ENCODE peak calls at places on chromosomes 1 and 21, in seven cellular contexts. A is mesendoderm, L is right cardiac atrium, J is endothelial cell of umbilical vein, Z is OCI-LY7, Y is Karpas-422, E is uterus. X is an unnamed sample.

GRCh38 chr1:17588048-17588781 is 48.7 kb downstream of the ARHGEF10L start:
- DNase-seq in A (peak), L (peak), J (no peak), Z (no peak), Y (no peak), E (no peak), X (no peak)

GRCh38 chr1:94806451-94806861 is 13.7 kb upstream of the SLC44A3 start:
- DNase-seq in A (no peak), L (no peak), J (peak), Z (no peak), Y (no peak), E (no peak), X (no peak)

GRCh38 chr1:187157552-187157951 is 328.8 kb downstream of the PLA2G4A start:
- DNase-seq in A (peak), L (no peak), J (no peak), Z (no peak), Y (no peak), E (no peak), X (no peak)

GRCh38 chr1:199684686-199685273 is 342.7 kb upstream of the NR5A2 start:
- DNase-seq in A (peak), L (no peak), J (peak), Z (peak), Y (peak), E (no peak), X (no peak)

GRCh38 chr1:119285482-119285881 is 83.1 kb upstream of the HAO2 start:
- DNase-seq in A (peak), L (no peak), J (no peak), Z (no peak), Y (peak), E (no peak), X (no peak)

GRCh38 chr1:27535386-27535785 is 45.4 kb upstream of the WASF2 start:
- DNase-seq in A (no peak), L (no peak), J (no peak), Z (no peak), Y (no peak), E (no peak), X (no peak)

GRCh38 chr1:10726355-10726754 is 70.1 kb downstream of the CASZ1 start:
- DNase-seq in A (no peak), L (peak), J (no peak), Z (no peak), Y (no peak), E (no peak), X (peak)

GRCh38 chr21:34904526-34905298 is 144.4 kb downstream of the RUNX1 start:
- DNase-seq in A (no peak), L (no peak), J (no peak), Z (no peak), Y (no peak), E (no peak), X (no peak)

GRCh38 chr1:154760469-154760933 is 109.6 kb downstream of the KCNN3 start:
- DNase-seq in A (peak), L (peak), J (peak), Z (peak), Y (no peak), E (peak), X (peak)

GRCh38 chr1:10867138-10867721 is 70.8 kb upstream of the CASZ1 start:
- DNase-seq in A (peak), L (peak), J (peak), Z (peak), Y (peak), E (peak), X (peak)

GRCh38 chr1:94247146-94248094 is 10.0 kb upstream of the ARHGAP29 start:
- DNase-seq in A (peak), L (peak), J (peak), Z (no peak), Y (no peak), E (peak), X (peak)

GRCh38 chr1:35499652-35500176 is 57.5 kb downstream of the KIAA0319L start:
- DNase-seq in A (peak), L (no peak), J (no peak), Z (no peak), Y (no peak), E (no peak), X (no peak)
- H3K4me3 ChIP-seq in A (no peak), L (no peak), J (no peak), Z (no peak), Y (no peak), E (no peak), X (no peak)

DNA sequence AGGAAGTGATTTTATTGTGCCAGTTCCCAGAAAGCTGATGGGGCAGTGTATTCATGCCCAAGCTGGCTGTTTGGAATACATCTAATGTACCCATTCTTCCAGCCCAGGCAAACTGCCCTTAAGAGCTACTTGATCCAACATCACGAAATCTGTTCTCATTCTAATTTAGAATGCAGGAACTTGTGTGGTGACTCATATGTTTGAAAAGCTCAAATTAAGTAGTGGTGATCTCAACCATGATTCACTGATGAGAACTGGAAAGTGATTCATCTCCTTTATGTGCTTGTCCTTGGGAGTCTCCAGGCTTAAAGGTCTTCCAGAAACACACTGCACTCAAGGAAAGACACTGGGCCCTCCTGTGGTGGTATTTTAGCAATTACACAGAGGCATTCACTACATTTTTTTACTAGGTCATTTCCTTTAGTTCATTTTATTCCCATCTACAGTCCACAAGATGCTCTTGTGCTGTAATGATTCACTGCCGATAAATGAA is 65.4 kb downstream of the RPE65 start:
- DNase-seq in A (peak), L (no peak), J (peak), Z (no peak), Y (no peak), E (peak), X (no peak)
- H3K4me3 ChIP-seq in A (no peak), L (no peak), J (peak), Z (no peak), Y (no peak), E (no peak), X (no peak)

GRCh38 chr1:43980255-43981134 is 1.5 kb downstream of the B4GALT2 start:
- DNase-seq in A (no peak), L (peak), J (no peak), Z (no peak), Y (no peak), E (peak), X (no peak)
- H3K4me3 ChIP-seq in A (peak), L (peak), J (peak), Z (no peak), Y (peak), E (peak), X (peak)

GRCh38 chr21:41361786-41362604 is at the start of gene MX2:
- DNase-seq in A (no peak), L (peak), J (no peak), Z (peak), Y (peak), E (peak), X (peak)
- H3K4me3 ChIP-seq in A (no peak), L (peak), J (no peak), Z (peak), Y (peak), E (peak), X (peak)

GRCh38 chr1:15347182-15347581 is 62.5 kb upstream of the EFHD2 start:
- DNase-seq in A (no peak), L (no peak), J (no peak), Z (no peak), Y (no peak), E (no peak), X (no peak)
- H3K4me3 ChIP-seq in A (no peak), L (no peak), J (no peak), Z (no peak), Y (no peak), E (no peak), X (no peak)

GRCh38 chr1:117008675-117009074 is 7.1 kb downstream of the CD101 start:
- DNase-seq in A (no peak), L (no peak), J (no peak), Z (no peak), Y (no peak), E (no peak), X (no peak)
- H3K4me3 ChIP-seq in A (no peak), L (no peak), J (no peak), Z (no peak), Y (no peak), E (no peak), X (no peak)

GRCh38 chr1:181497870-181498269 is 14.6 kb downstream of the CACNA1E start:
- DNase-seq in A (no peak), L (no peak), J (no peak), Z (no peak), Y (peak), E (no peak), X (no peak)
- H3K4me3 ChIP-seq in A (no peak), L (no peak), J (no peak), Z (no peak), Y (no peak), E (no peak), X (no peak)

GRCh38 chr1:1911390-1912041 is 3.5 kb upstream of the CALML6 start:
- DNase-seq in A (no peak), L (peak), J (no peak), Z (no peak), Y (no peak), E (peak), X (peak)

GRCh38 chr1:1910651-1911389 is 4.2 kb upstream of the CALML6 start:
- DNase-seq in A (no peak), L (peak), J (no peak), Z (no peak), Y (no peak), E (no peak), X (peak)

GRCh38 chr1:1908506-1908791 is 6.6 kb upstream of the CALML6 start:
- DNase-seq in A (no peak), L (peak), J (no peak), Z (no peak), Y (peak), E (no peak), X (peak)

GRCh38 chr1:1907098-1907736 is 7.8 kb upstream of the CALML6 start:
- DNase-seq in A (peak), L (peak), J (no peak), Z (peak), Y (peak), E (no peak), X (peak)

DNA sequence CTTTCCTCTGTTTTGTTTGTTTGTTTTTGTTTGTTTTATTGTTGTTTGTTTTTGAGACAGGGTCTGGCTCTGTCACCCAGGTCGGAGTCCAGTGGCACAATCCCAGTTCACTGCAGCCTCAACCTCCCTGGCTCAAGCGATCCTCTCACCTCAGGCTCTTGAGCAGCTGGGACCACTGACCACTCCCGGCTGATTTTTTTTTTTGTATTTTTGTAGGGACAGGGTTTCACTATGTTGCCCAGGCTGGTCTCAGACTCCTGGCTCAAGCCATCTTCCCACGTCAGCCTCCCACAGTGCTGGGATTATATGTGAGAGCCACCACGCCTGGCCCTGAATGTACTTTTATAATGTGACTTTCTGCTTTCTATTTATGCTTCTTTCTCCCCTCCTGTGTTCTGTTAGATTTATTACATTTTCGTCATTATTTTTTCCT is 5.0 kb upstream of the CALML6 start:
- DNase-seq in A (no peak), L (no peak), J (no peak), Z (no peak), Y (no peak), E (no peak), X (no peak)
- H3K4me3 ChIP-seq in A (no peak), L (no peak), J (peak), Z (peak), Y (no peak), E (no peak), X (peak)

GRCh38 chr1:92538413-92539061 is 51.8 kb upstream of the GFI1 start:
- DNase-seq in A (no peak), L (no peak), J (peak), Z (no peak), Y (no peak), E (no peak), X (no peak)
- H3K4me3 ChIP-seq in A (no peak), L (no peak), J (no peak), Z (no peak), Y (no peak), E (no peak), X (no peak)